ENCODE peak calls at places on chromosomes 16 and 17, in four cellular contexts. D is activated CD4-positive, alpha-beta T cell treated with anti-CD3 and anti-CD28 coated beads, Interleukin-2, amount 10 ng/mL, durations not matched to agents 7 days and 5 days; K is non-pigmented ciliary epithelial cell; L is progenitor cell of endocrine pancreas. F is an unnamed sample.

GRCh38 chr16:26316683-26317464 is 625.1 kb downstream of the HS3ST4 start:
- DNase-seq in D (no peak), K (no peak), L (peak), F (peak)

GRCh38 chr17:61253293-61253801 is 146.3 kb upstream of the TBX2 start:
- DNase-seq in D (no peak), K (no peak), L (no peak), F (no peak)

GRCh38 chr17:57289613-57290012 is 33.3 kb downstream of the MSI2 start:
- DNase-seq in D (no peak), K (no peak), L (no peak), F (no peak)

GRCh38 chr16:87344931-87345631 is 27.9 kb upstream of the C16orf95 start:
- DNase-seq in D (peak), K (no peak), L (no peak), F (peak)

GRCh38 chr16:14629612-14629918 is 495 bp downstream of the PARN start:
- DNase-seq in D (no peak), K (no peak), L (no peak), F (no peak)

GRCh38 chr17:17567631-17568030 is 23.9 kb downstream of the PEMT start:
- DNase-seq in D (no peak), K (no peak), L (no peak), F (no peak)

GRCh38 chr17:47685556-47686275 is 8.2 kb upstream of the TBKBP1 start:
- DNase-seq in D (no peak), K (no peak), L (no peak), F (no peak)

GRCh38 chr17:35944151-35944550 is 638 bp upstream of the LYZL6 start:
- DNase-seq in D (no peak), K (no peak), L (no peak), F (no peak)

GRCh38 chr17:77869665-77870132 is 88.8 kb upstream of the TNRC6C start:
- DNase-seq in D (no peak), K (no peak), L (no peak), F (no peak)

GRCh38 chr16:30585022-30585399 is 486 bp downstream of the ZNF785 start:
- DNase-seq in D (peak), K (no peak), L (no peak), F (peak)

GRCh38 chr16:71426069-71426879 is 15.6 kb downstream of the TLE7 start:
- DNase-seq in D (no peak), K (peak), L (peak), F (no peak)

GRCh38 chr17:55726440-55726839 is 3.8 kb upstream of the TMEM100 start:
- DNase-seq in D (no peak), K (no peak), L (no peak), F (no peak)

GRCh38 chr17:19986941-19987714 is 9.5 kb upstream of the AKAP10 start:
- DNase-seq in D (no peak), K (no peak), L (no peak), F (no peak)